ENCODE peak calls at places on chromosomes 4 and X, in seven cellular contexts. W, T, I, J, E, O and K are unnamed samples.

GRCh38 chr4:98448923-98449322 is 187.7 kb downstream of the RAP1GDS1 start:
- DNase-seq in T (no peak), O (peak; percentile 47), W (no peak), E (no peak), J (no peak), I (no peak), K (no peak)

GRCh38 chr4:88341227-88342192 is 37.1 kb upstream of the HERC6 start:
- DNase-seq in J (no peak), W (no peak), T (peak; percentile 61), I (peak; percentile 10), E (peak; percentile 52), O (peak; percentile 77), K (no peak)

GRCh38 chrX:104112326-104112951 is at the start of gene ZCCHC18:
- DNase-seq in W (no peak), I (peak; percentile 3), O (peak; percentile 47), J (peak; percentile 80), E (peak; percentile 68), T (peak; percentile 32), K (peak; percentile 55)

GRCh38 chrX:41481264-41482109 is 34.3 kb downstream of the NYX start:
- DNase-seq in J (no peak), W (no peak), O (no peak), I (peak; percentile 29), E (no peak), T (no peak), K (peak; percentile 42)

GRCh38 chr4:139575072-139575471 is 19.1 kb upstream of the SETD7 start:
- DNase-seq in T (no peak), O (no peak), J (no peak), W (no peak), I (no peak), E (peak; percentile 9), K (no peak)

GRCh38 chr4:107863850-107864371 is 39.2 kb downstream of the SGMS2 start:
- DNase-seq in I (peak; percentile 52), J (no peak), O (peak; percentile 81), T (peak; percentile 67), E (peak; percentile 54), W (no peak), K (no peak)

GRCh38 chrX:120485562-120486520 is 16.7 kb upstream of the LAMP2 start:
- DNase-seq in T (peak; percentile 83), E (peak; percentile 90), O (peak; percentile 76), I (peak; percentile 94), J (peak; percentile 82), W (peak; percentile 75), K (peak; percentile 78)

GRCh38 chr4:932713-933070 is 432 bp downstream of the TMEM175 start:
- DNase-seq in I (peak; percentile 32), W (peak; percentile 69), J (no peak), T (no peak), O (no peak), E (no peak), K (peak; percentile 55)

GRCh38 chr4:188854451-188854850 is 715.2 kb downstream of the TRIML1 start:
- DNase-seq in T (no peak), O (no peak), J (no peak), W (no peak), E (no peak), I (no peak), K (no peak)

GRCh38 chr4:57020467-57021101 is 41.9 kb downstream of the POLR2B start:
- DNase-seq in T (no peak), O (peak; percentile 78), E (no peak), J (no peak), W (no peak), I (no peak), K (no peak)

DNA sequence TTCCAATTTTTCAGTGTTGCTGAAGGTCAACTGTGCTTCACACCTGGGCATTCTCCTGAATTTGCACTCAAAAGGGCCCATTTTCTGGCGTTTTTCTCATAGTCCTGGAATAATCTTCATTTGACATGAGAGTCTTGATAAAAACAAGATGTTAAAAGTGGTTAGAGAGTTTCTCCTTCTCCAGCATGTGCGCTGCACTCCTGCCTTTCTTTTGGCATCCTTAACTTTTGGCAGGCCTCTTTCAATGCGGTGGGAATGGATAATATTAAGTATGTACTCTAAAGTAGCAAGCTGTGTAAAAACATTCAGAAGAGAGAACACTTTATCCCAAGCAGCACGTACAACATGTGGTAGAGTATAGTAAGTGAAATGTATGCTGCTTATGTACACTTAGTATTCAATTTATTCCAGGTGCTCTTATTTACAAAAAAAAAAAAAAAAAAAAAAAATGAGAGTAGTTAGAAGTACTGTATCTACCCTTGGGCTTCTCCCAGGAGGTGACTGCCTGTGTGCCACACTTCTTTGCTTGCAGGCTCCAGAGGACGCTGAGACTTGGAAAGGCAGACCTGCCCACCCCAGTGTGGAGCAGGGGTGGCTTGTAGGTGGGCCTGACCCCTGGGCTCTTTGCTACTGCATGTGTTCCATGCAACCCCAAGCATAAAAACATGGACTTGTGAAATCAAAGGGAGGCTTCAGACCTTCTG is 3.9 kb downstream of the FGF2 start:
- DNase-seq in O (no peak), I (no peak), J (no peak), E (no peak), T (no peak), W (no peak), K (no peak)
- H3K4me1 ChIP-seq in O (peaks cover 32% of the 10 kb centered on the region), I (peaks cover 12% of the 10 kb centered on the region), J (no peaks in the 10 kb centered on the region), E (peaks cover 7% of the 10 kb centered on the region), T (peaks cover 9% of the 10 kb centered on the region), W (peaks cover 26% of the 10 kb centered on the region), K (no peaks in the 10 kb centered on the region)

GRCh38 chrX:111645607-111646006 is 35.4 kb upstream of the ALG13 start:
- DNase-seq in E (no peak), I (no peak), J (no peak), W (no peak), O (no peak), T (no peak), K (no peak)
- H3K27me3 ChIP-seq in E (peaks cover 9% of the 10 kb centered on the region), I (no peaks in the 10 kb centered on the region), J (no peaks in the 10 kb centered on the region), W (no peaks in the 10 kb centered on the region), O (no peaks in the 10 kb centered on the region), T (no peaks in the 10 kb centered on the region), K (no peaks in the 10 kb centered on the region)

GRCh38 chr4:110587666-110588285 is 35.1 kb downstream of the PITX2 start:
- DNase-seq in W (no peak), O (no peak), E (no peak), J (no peak), T (no peak), I (no peak), K (no peak)

GRCh38 chr4:110586137-110586850 is 36.6 kb downstream of the PITX2 start:
- DNase-seq in W (no peak), J (no peak), T (no peak), I (no peak), E (no peak), O (peak; percentile 46), K (no peak)

GRCh38 chr4:110589297-110589696 is 33.6 kb downstream of the PITX2 start:
- DNase-seq in E (no peak), J (no peak), I (no peak), T (no peak), W (no peak), O (no peak), K (no peak)
- TF ChIP-seq CTCF in E (no peak), J (no peak), I (no peak), T (no peak), W (no peak), O (peak; percentile 24), K (peak; percentile 37)

GRCh38 chr4:118346495-118346894 is 6.3 kb downstream of the PRSS12 start:
- DNase-seq in W (no peak), J (no peak), T (no peak), I (no peak), E (no peak), O (no peak), K (peak; percentile 8)
- H3K4me1 ChIP-seq in W (no peaks in the 10 kb centered on the region), J (no peaks in the 10 kb centered on the region), T (no peaks in the 10 kb centered on the region), I (no peaks in the 10 kb centered on the region), E (no peaks in the 10 kb centered on the region), O (peaks cover 20% of the 10 kb centered on the region), K (no peaks in the 10 kb centered on the region)